ENCODE peak calls at places on chromosomes 12 and 14, in nine cellular contexts. S is GM23338, G is GM23248, Y is neural progenitor cell, B is PC-3, C is hepatocyte, A is OCI-LY7, X is MM.1S, N is HCT116. M is an unnamed sample.

GRCh38 chr12:31234955-31235867 is 90.7 kb downstream of the SINHCAF start:
- DNase-seq in S (peak), G (peak), Y (peak), B (peak), C (peak), A (peak), X (no peak), N (peak), M (peak)

GRCh38 chr14:53954551-53955233 is 1.9 kb downstream of the BMP4 start:
- DNase-seq in S (no peak), G (peak), Y (peak), B (peak), C (peak), A (no peak), X (no peak), N (no peak), M (no peak)

GRCh38 chr12:5262885-5263284 is 169.0 kb upstream of the NTF3 start:
- DNase-seq in S (no peak), G (no peak), Y (no peak), B (no peak), C (no peak), A (no peak), X (no peak), N (no peak), M (no peak)

GRCh38 chr14:90726656-90727055 is 89.6 kb downstream of the TTC7B start:
- DNase-seq in S (peak), G (peak), Y (peak), B (peak), C (peak), A (no peak), X (no peak), N (peak), M (no peak)

GRCh38 chr12:31558521-31558920 is 32.4 kb downstream of the DENND5B start:
- DNase-seq in S (no peak), G (peak), Y (no peak), B (peak), C (no peak), A (no peak), X (no peak), N (no peak), M (no peak)

GRCh38 chr12:95784286-95784685 is 6.3 kb downstream of the NTN4 start:
- DNase-seq in S (no peak), G (peak), Y (no peak), B (no peak), C (no peak), A (no peak), X (no peak), N (no peak), M (no peak)

GRCh38 chr12:96445743-96446655 is 43.4 kb upstream of the CFAP54 start:
- DNase-seq in S (no peak), G (peak), Y (no peak), B (peak), C (no peak), A (peak), X (peak), N (no peak), M (no peak)

GRCh38 chr14:24965934-24966593 is 83.9 kb downstream of the STXBP6 start:
- DNase-seq in S (no peak), G (peak), Y (peak), B (no peak), C (peak), A (no peak), X (no peak), N (no peak), M (no peak)

GRCh38 chr14:102192840-102193502 is 53.3 kb downstream of the WDR20 start:
- DNase-seq in S (peak), G (peak), Y (peak), B (no peak), C (no peak), A (no peak), X (no peak), N (no peak), M (peak)

GRCh38 chr12:50542448-50542847 is 37.7 kb downstream of the DIP2B start:
- DNase-seq in S (no peak), G (peak), Y (no peak), B (peak), C (peak), A (no peak), X (no peak), N (peak), M (no peak)

GRCh38 chr12:77777274-77777673 is 53.4 kb upstream of the NAV3 start:
- DNase-seq in S (no peak), G (no peak), Y (no peak), B (no peak), C (no peak), A (no peak), X (no peak), N (no peak), M (no peak)
- TF ChIP-seq EZH2phosphoT487 in S (no peak), G (no peak), Y (no peak), B (no peak), C (no peak), A (no peak), X (no peak), N (no peak), M (no peak)

GRCh38 chr14:22226381-22226780 is 362.6 kb downstream of the DAD1 start:
- DNase-seq in S (peak), G (peak), Y (peak), B (peak), C (no peak), A (peak), X (no peak), N (no peak), M (no peak)
- TF ChIP-seq EZH2phosphoT487 in S (no peak), G (no peak), Y (no peak), B (no peak), C (no peak), A (no peak), X (no peak), N (no peak), M (no peak)

GRCh38 chr12:99983721-99984258 is 946 bp downstream of the ANKS1B start:
- DNase-seq in S (no peak), G (peak), Y (no peak), B (no peak), C (peak), A (no peak), X (no peak), N (no peak), M (peak)
- TF ChIP-seq EZH2phosphoT487 in S (no peak), G (no peak), Y (no peak), B (no peak), C (no peak), A (no peak), X (no peak), N (no peak), M (no peak)

DNA sequence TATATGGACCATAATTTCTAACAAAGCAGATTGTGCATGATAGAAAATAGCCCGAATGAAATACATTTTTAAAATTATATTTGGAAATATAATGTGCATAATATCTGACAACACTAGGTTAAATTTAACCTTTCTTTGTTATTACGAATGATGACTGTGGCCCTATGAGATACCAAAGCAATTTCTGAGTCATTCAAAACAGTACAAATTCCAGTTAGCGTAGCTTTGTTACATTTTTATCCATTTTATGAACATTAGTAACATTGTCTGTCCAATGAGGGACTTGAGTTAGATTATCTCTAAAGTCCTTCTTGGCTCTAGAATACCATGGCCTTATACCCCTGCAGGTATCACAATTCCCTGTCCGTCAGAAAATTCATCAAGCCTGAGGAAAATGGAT is 39.0 kb upstream of the REP15 start:
- DNase-seq in S (no peak), G (peak), Y (no peak), B (no peak), C (no peak), A (no peak), X (no peak), N (no peak), M (no peak)
- TF ChIP-seq EZH2phosphoT487 in S (no peak), G (no peak), Y (no peak), B (no peak), C (no peak), A (no peak), X (no peak), N (no peak), M (no peak)

GRCh38 chr12:51888316-51889215 is 663 bp downstream of the ANKRD33 start:
- DNase-seq in S (no peak), G (no peak), Y (no peak), B (no peak), C (no peak), A (no peak), X (no peak), N (no peak), M (peak)
- TF ChIP-seq EZH2phosphoT487 in S (no peak), G (no peak), Y (no peak), B (no peak), C (no peak), A (no peak), X (no peak), N (no peak), M (no peak)

DNA sequence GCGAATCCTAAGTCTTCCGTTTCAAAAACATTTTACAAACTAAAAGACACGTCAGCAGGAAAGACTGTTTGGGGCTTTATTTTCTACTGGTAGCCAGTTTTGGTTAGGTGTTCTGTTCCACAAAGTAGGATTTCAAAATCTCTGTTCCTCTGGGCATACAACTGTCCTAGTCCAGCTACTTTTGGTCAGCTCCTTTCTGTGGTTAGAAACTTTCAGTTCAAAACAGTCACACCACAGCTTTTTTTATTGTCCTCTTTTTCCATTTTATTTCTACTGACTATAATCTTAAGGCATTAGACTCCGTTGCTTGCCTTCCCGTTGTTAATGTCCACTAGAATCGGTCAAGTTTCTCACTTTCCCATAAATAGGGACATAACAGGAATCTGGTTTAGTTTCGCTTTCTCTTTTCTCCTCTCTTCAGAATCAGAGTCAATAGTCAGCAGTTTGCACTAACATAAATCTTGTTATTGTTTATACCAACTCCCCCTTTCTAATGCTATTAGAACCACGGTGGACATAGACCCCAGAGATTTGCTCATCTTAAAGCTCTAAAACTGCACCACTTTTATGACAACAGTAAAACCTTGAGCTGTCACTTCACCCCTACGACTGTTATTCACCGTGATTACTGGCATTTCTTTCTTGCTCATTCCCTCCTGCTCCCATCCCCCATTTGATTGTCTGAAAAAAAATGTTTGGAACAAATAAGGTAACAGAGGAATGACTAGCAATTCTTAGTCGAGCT is 41.5 kb upstream of the NPAS3 start:
- DNase-seq in S (no peak), G (peak), Y (no peak), B (peak), C (no peak), A (no peak), X (peak), N (no peak), M (no peak)
- TF ChIP-seq EZH2phosphoT487 in S (no peak), G (no peak), Y (no peak), B (no peak), C (no peak), A (no peak), X (no peak), N (no peak), M (no peak)

DNA sequence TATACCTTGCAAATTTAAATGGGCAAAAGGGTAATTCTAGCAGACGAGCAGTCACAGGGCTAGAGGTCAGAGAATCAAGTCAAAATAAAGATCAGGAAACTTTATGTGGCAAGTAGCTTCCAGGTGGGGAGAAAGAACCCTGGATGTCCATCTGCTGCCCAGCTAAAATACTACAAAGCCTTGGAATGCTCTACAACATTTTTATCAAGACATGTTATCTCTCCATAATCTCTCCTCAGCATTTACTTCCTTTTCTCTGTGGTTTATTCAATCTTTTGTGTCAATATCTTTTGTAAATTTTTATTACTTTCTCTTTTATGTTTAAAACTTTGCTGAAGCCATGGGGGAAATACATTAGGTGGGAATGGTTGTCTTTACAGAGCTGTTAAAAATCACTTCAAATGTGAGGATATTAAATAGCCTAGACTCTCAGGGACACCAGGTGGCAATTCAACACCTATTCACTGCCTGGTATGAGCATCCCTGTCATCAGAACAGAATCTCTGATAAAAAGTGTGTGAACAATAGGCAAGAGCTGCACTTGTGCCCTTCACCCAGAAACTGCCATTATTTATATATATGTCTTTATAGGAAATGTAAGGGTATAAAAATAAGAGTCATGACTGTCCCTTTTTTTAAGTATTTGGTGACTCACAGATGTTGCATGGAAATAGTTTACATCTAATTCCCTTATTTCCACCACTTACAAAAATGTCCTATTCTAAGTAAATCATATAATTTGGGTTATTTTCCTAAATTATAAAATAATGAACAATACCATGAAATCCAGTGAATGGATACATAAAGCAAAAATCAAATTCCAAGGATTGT is 152.9 kb downstream of the EPS8 start:
- DNase-seq in S (no peak), G (peak), Y (no peak), B (peak), C (no peak), A (no peak), X (no peak), N (no peak), M (no peak)
- TF ChIP-seq EZH2phosphoT487 in S (no peak), G (no peak), Y (no peak), B (no peak), C (no peak), A (no peak), X (no peak), N (no peak), M (no peak)

DNA sequence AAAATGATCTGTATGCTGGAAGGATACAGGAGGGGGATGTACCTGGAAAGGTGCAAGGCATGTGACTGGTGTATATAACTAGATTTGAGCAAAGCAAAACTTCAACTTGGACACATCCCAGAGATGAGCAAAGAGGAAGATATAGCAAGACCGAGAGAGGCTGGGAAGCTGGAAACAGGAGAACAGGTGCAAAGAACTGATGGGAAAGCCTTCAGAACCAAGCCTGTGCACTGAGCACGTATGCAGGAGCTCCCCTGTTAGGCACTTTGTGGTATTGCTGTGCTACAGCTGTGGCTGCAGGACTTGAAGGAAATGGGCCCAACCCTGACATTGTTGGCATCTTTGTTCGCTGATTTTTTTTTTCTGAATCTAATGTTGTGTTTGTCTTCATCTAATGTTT is 120.7 kb upstream of the PWP1 start:
- DNase-seq in S (peak), G (peak), Y (peak), B (peak), C (peak), A (peak), X (peak), N (peak), M (no peak)
- TF ChIP-seq EZH2phosphoT487 in S (no peak), G (no peak), Y (no peak), B (no peak), C (no peak), A (no peak), X (no peak), N (no peak), M (no peak)

GRCh38 chr14:104184911-104185499 is 46.6 kb downstream of the KIF26A start:
- DNase-seq in S (no peak), G (no peak), Y (no peak), B (peak), C (peak), A (no peak), X (no peak), N (no peak), M (peak)

GRCh38 chr14:104185916-104186495 is 47.6 kb downstream of the KIF26A start:
- DNase-seq in S (no peak), G (no peak), Y (no peak), B (no peak), C (no peak), A (no peak), X (no peak), N (no peak), M (no peak)

GRCh38 chr14:104183796-104184195 is 45.4 kb downstream of the KIF26A start:
- DNase-seq in S (no peak), G (no peak), Y (no peak), B (no peak), C (no peak), A (no peak), X (no peak), N (no peak), M (no peak)

GRCh38 chr14:104182857-104183425 is 44.6 kb downstream of the KIF26A start:
- DNase-seq in S (no peak), G (no peak), Y (no peak), B (no peak), C (no peak), A (no peak), X (no peak), N (no peak), M (no peak)

GRCh38 chr14:104184506-104184905 is 46.1 kb downstream of the KIF26A start:
- DNase-seq in S (no peak), G (no peak), Y (no peak), B (no peak), C (no peak), A (no peak), X (no peak), N (no peak), M (peak)
- TF ChIP-seq EZH2phosphoT487 in S (no peak), G (no peak), Y (no peak), B (no peak), C (no peak), A (no peak), X (no peak), N (no peak), M (no peak)

M was measured in SK-N-SH.